ENCODE peak calls at places on chromosomes 11 and 22, in six cellular contexts. Q is tibial nerve, C is IMR-90, P is stomach, F is ovary, I is adrenal gland. A is an unnamed sample.
A peak's percentile ranks its signal among the peaks of the same experiment; 100 is the strongest.

GRCh38 chr11:121464352-121464946 is 11.7 kb upstream of the SORL1-AS1 start:
- DNase-seq in Q (no peak), C (peak; percentile 94), P (no peak), F (peak; percentile 61), I (peak; percentile 88), A (no peak)

GRCh38 chr22:50139843-50140415 is 30.6 kb upstream of the PANX2 start:
- DNase-seq in Q (no peak), C (no peak), P (no peak), F (no peak), I (no peak), A (no peak)

GRCh38 chr11:16630651-16631050 is 107.8 kb upstream of the C11orf58 start:
- DNase-seq in Q (no peak), C (no peak), P (no peak), F (no peak), I (no peak), A (no peak)

GRCh38 chr11:73598719-73599379 is 937 bp upstream of the FAM168A start:
- DNase-seq in Q (no peak), C (no peak), P (no peak), F (no peak), I (no peak), A (no peak)

GRCh38 chr11:114019574-114019973 is 39.9 kb upstream of the ZBTB16 start:
- DNase-seq in Q (no peak), C (no peak), P (no peak), F (no peak), I (no peak), A (no peak)

GRCh38 chr11:74720596-74721478 is 10.4 kb downstream of the CHRDL2 start:
- DNase-seq in Q (no peak), C (peak; percentile 89), P (peak; percentile 67), F (peak; percentile 86), I (peak; percentile 36), A (no peak)

GRCh38 chr11:116714902-116715301 is 57.9 kb downstream of the BUD13 start:
- DNase-seq in Q (no peak), C (no peak), P (no peak), F (no peak), I (no peak), A (no peak)

GRCh38 chr11:12541588-12542151 is 132.6 kb upstream of the TEAD1 start:
- DNase-seq in Q (no peak), C (no peak), P (no peak), F (no peak), I (no peak), A (no peak)

GRCh38 chr11:120771551-120772060 is 252.3 kb upstream of the TBCEL start:
- DNase-seq in Q (no peak), C (no peak), P (no peak), F (no peak), I (no peak), A (no peak)

GRCh38 chr11:15779518-15779917 is 576.8 kb downstream of the SOX6 start:
- DNase-seq in Q (no peak), C (peak; percentile 19), P (no peak), F (no peak), I (no peak), A (no peak)

GRCh38 chr22:40499187-40499753 is 128.9 kb downstream of the SGSM3 start:
- DNase-seq in Q (no peak), C (peak; percentile 99), P (peak; percentile 37), F (peak; percentile 60), I (peak; percentile 50), A (no peak)

GRCh38 chr22:36298601-36299000 is 45.7 kb downstream of the APOL1 start:
- DNase-seq in Q (no peak), C (no peak), P (no peak), F (no peak), I (no peak), A (no peak)

GRCh38 chr11:16278273-16278672 is 78.1 kb downstream of the SOX6 start:
- DNase-seq in Q (no peak), C (no peak), P (no peak), F (no peak), I (no peak), A (no peak)

GRCh38 chr11:63668396-63668795 is 2.8 kb downstream of the ATL3 start:
- DNase-seq in Q (no peak), C (no peak), P (no peak), F (no peak), I (no peak), A (no peak)

GRCh38 chr11:118928870-118929495 is 3.3 kb upstream of the BCL9L start:
- DNase-seq in Q (no peak), C (peak; percentile 41), P (no peak), F (no peak), I (peak; percentile 70), A (no peak)

GRCh38 chr22:49871482-49871881 is 17.8 kb downstream of the ZBED4 start:
- DNase-seq in Q (no peak), C (no peak), P (no peak), F (no peak), I (no peak), A (no peak)

GRCh38 chr11:19451609-19452008 is 210.9 kb upstream of the E2F8 start:
- DNase-seq in Q (no peak), C (no peak), P (no peak), F (no peak), I (no peak), A (peak; percentile 64)

DNA sequence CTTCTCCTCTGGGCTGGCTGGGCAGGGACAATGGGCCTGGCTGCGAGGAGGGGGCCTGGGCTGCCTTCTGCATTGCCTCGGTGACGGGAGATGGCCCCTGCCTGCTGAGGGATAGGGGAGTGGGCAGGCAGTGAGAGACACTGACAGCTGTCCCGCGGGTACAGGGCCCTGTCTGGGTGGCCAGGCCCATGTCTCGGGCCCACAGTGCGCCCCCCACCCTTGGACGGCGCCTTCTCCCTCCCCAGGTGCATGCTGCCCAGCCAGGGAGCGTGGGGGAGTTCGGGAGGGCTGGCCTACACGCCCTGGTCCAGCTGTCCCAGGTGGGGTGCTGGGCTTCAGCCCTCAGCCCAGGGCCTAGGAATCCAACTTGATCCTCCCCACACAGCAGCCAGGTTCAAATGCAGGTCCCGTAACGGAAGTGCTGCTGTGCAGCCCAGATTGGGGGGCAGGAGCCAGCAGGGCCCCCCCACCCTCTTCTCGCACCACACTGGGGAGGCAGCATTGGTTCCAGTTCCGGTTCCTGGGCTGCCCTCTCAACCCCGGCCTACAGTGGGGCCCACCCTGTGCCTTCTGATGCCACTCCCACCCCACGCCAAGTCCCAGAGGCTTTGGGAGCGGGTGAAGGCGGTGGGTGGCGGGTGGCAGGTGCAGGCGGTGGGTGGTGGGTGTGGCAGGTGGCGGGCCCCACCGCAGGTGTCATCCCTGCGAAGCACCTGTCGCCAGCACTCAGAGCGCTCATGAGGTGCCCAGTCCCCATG is 7.3 kb upstream of the TSSC4 start:
- DNase-seq in Q (no peak), C (no peak), P (no peak), F (no peak), I (no peak), A (no peak)
- TF ChIP-seq POLR2A in Q (no peak), C (no peak), P (no peak), F (no peak), I (no peak), A (no peak)

GRCh38 chr22:20099099-20099711 is 16.7 kb upstream of the RANBP1 start:
- DNase-seq in Q (no peak), C (no peak), P (no peak), F (no peak), I (no peak), A (no peak)

GRCh38 chr22:20106205-20106848 is 9.6 kb upstream of the RANBP1 start:
- DNase-seq in Q (no peak), C (no peak), P (no peak), F (no peak), I (no peak), A (no peak)

GRCh38 chr22:20105456-20106204 is 10.3 kb upstream of the RANBP1 start:
- DNase-seq in Q (no peak), C (no peak), P (no peak), F (no peak), I (no peak), A (no peak)

GRCh38 chr22:20102203-20102780 is 13.6 kb upstream of the RANBP1 start:
- DNase-seq in Q (no peak), C (no peak), P (no peak), F (no peak), I (no peak), A (no peak)

DNA sequence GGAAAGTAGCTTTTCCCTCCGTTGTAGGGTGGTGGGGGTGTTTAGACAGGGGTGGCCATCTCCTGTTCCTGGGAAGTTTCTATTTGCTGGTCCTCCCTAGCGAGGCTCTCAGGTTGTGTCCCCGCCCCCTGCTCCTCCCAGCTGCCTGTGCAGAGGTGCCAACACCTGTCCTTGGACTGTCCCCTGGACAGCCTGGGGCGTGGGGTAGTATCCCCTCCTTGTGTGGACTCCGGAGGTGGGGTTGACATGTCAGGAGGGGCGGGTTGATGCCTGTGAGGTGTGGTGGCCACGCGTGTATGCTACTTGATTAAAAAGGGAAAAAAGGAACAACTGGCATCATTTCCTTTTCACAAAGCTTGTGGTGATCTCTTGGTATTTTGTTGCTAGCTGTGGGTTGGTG is 14.3 kb upstream of the RANBP1 start:
- DNase-seq in Q (no peak), C (no peak), P (no peak), F (no peak), I (no peak), A (no peak)
- H3K36me3 ChIP-seq in Q (peaks cover 7% of the 10 kb centered on the region), C (peaks cover 56% of the 10 kb centered on the region), P (peaks cover 61% of the 10 kb centered on the region), F (no peaks in the 10 kb centered on the region), I (peaks cover 87% of the 10 kb centered on the region), A (peaks cover 63% of the 10 kb centered on the region)

DNA sequence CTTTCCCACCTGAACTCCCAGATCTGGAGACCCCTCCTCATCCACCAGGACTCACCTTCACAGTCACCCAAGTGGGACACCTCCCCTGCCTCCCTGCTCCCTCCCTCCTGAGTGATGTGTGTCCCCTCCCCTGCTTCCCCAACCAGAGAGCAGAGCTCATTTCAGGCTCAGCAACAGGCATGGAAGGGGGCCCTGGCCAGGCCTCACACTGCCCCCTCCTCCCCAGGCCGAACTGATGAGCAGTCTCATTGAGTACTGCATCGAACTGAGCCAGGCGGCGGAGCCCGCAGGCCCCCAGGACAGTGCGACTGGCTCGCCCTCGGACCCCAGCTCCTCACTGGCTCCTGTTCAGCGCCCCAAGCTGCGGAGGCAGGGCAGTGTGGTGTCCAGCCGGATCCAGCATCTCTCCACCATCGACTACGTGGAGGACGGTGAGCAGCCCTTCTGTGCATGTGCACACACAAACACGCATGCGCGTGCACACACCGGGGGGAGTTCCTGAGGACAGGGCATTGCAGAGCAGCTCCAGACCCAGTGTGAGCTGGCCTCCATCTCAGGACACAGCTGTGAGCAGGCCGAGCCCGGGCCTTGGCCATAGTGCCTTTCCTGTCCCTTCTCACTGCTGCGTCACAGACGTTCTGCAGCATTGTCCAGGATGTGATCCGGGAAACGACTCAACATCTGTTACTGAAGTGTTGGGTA is 17.8 kb upstream of the NEAT1 start:
- DNase-seq in Q (no peak), C (no peak), P (no peak), F (no peak), I (no peak), A (no peak)
- H3K27ac ChIP-seq in Q (peak overlapping the region; percentile 32), C (no peak overlapping the region), P (peak overlapping the region; percentile 53), F (no peak overlapping the region), I (no peak overlapping the region), A (no peak overlapping the region)

DNA sequence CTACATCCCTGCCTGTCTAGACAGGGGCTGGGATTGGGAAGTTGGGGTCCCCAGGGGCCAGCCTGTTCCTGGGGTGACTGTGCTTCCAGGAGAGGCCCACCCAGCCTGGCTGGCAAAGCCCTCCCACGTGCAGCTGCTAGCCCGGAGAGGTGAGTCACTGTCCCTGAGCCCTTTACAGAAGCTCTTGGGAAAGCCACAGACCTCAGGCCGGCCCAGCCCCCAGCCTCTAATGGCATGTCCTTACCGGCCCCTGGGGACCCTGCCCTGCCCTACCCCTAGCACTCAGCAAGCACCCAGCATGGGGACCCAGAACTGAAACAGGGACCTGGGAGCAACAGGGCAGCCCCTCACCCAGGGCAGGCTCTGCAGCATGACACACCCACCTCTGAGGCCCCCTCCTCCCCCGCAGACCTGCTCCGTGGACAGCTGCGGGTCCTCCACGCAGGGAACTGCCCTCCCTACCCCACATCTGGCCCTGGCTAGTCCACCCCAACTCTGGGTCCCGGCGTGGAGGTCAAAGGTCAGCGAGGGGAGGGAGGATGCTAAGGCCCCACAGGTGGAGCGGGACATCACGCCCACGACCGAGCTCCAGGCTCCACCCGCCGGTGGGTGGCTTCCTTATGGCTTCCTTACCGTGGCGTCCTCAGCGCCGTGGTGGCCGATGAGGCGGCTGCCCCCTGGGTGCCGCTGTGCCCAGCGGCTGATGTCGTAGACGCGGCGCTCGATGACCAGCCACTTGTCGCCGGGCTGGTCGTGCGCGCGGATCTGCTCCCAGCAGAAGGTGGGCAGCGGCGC is 612 bp downstream of the FADS3 start:
- DNase-seq in Q (no peak), C (peak; percentile 82), P (no peak), F (peak; percentile 77), I (peak; percentile 89), A (no peak)
- TF ChIP-seq POLR2A in Q (no peak), C (no peak), P (no peak), F (no peak), I (no peak), A (no peak)

A was measured in vagina.